ENCODE peak calls at places on chromosomes 11 and 22, in ten cellular contexts. N is HFFc6, A is ACHN, O is H54, K is SW 1271, C is ovary, P is Right ventricle myocardium superior, E is NCI-H1105 treated with DMSO at 0.1 percent for 48 hours, M is esophagus squamous epithelium, G is LHCN-M2. H is an unnamed sample.

GRCh38 chr11:46521947-46522681 is 71.7 kb downstream of the AMBRA1 start:
- DNase-seq in N (peak), A (peak), O (no peak), K (no peak), C (no peak), P (no peak), E (no peak), M (no peak), G (peak), H (no peak)

GRCh38 chr22:27139935-27140493 is 482.6 kb downstream of the MIAT start:
- DNase-seq in N (peak), A (peak), O (peak), K (no peak), C (peak), P (no peak), E (no peak), M (no peak), G (peak), H (no peak)

GRCh38 chr11:100682247-100682969 is 4.7 kb upstream of the ARHGAP42 start:
- DNase-seq in N (peak), A (peak), O (no peak), K (no peak), C (no peak), P (no peak), E (no peak), M (no peak), G (peak), H (no peak)

GRCh38 chr11:59560290-59560701 is 49.0 kb downstream of the OR4D9 start:
- DNase-seq in N (peak), A (peak), O (no peak), K (peak), C (peak), P (no peak), E (peak), M (no peak), G (peak), H (no peak)

GRCh38 chr22:40818747-40819662 is at the start of gene SLC25A17:
- DNase-seq in N (peak), A (peak), O (peak), K (peak), C (peak), P (peak), E (peak), M (peak), G (peak), H (peak)

GRCh38 chr11:106998126-106998525 is 20.1 kb downstream of the GUCY1A2 start:
- DNase-seq in N (peak), A (no peak), O (no peak), K (no peak), C (no peak), P (no peak), E (no peak), M (no peak), G (no peak), H (no peak)

GRCh38 chr22:38652858-38653257 is 3.3 kb downstream of the FAM227A start:
- DNase-seq in N (no peak), A (no peak), O (no peak), K (no peak), C (no peak), P (no peak), E (no peak), M (no peak), G (no peak), H (no peak)

GRCh38 chr11:117693344-117693743 is 103.7 kb downstream of the DSCAML1 start:
- DNase-seq in N (no peak), A (no peak), O (no peak), K (no peak), C (no peak), P (no peak), E (no peak), M (no peak), G (no peak), H (no peak)

GRCh38 chr22:45450101-45450785 is 36.8 kb downstream of the RIBC2 start:
- DNase-seq in N (no peak), A (no peak), O (no peak), K (no peak), C (no peak), P (peak), E (no peak), M (no peak), G (no peak), H (no peak)

GRCh38 chr22:27975381-27976013 is 56.4 kb upstream of the PITPNB start:
- DNase-seq in N (no peak), A (no peak), O (no peak), K (no peak), C (no peak), P (no peak), E (no peak), M (no peak), G (no peak), H (no peak)

GRCh38 chr22:35353318-35353717 is 27.6 kb upstream of the HMOX1 start:
- DNase-seq in N (no peak), A (no peak), O (no peak), K (no peak), C (peak), P (peak), E (no peak), M (no peak), G (no peak), H (no peak)